ENCODE peak calls at places on chromosome 13, in four cellular contexts. G is PC-9, P is mammary epithelial cell, L is mesendoderm. T is an unnamed sample. For H3K4me1, the result is how much of the 10 kb centered on the place peaks cover.

GRCh38 chr13:87677334-87678234 is 6.4 kb downstream of the SLITRK5 start:
- DNase-seq in G (no peak), L (peak), P (no peak), T (no peak)

GRCh38 chr13:23876265-23876664 is 12.9 kb downstream of the MIPEP start:
- DNase-seq in G (no peak), L (peak), P (no peak), T (no peak)

GRCh38 chr13:35164324-35164932 is 222.4 kb downstream of the NBEA start:
- DNase-seq in P (peak), G (peak), L (peak), T (no peak)

GRCh38 chr13:71306821-71307220 is 560.2 kb downstream of the DACH1 start:
- DNase-seq in P (no peak), L (peak), G (no peak), T (no peak)

GRCh38 chr13:97004096-97004876 is 10.0 kb upstream of the OXGR1 start:
- DNase-seq in G (no peak), P (no peak), L (peak), T (peak)

GRCh38 chr13:19940106-19940505 is 18.4 kb upstream of the ZMYM2 start:
- DNase-seq in G (no peak), P (no peak), L (peak), T (no peak)

GRCh38 chr13:105202384-105202783 is 1333.1 kb downstream of the EFNB2 start:
- DNase-seq in G (no peak), P (no peak), L (peak), T (peak)

GRCh38 chr13:48405865-48406264 is 7.0 kb downstream of the LPAR6 start:
- DNase-seq in G (no peak), L (no peak), P (peak), T (no peak)

GRCh38 chr13:65656740-65657329 is 1573.3 kb downstream of the PCDH9 start:
- DNase-seq in L (no peak), G (no peak), P (no peak), T (no peak)

GRCh38 chr13:27005976-27006518 is 165.6 kb downstream of the USP12 start:
- DNase-seq in P (no peak), G (no peak), L (no peak), T (no peak)

GRCh38 chr13:57030671-57031070 is 110.0 kb upstream of the PRR20A start:
- DNase-seq in L (no peak), P (no peak), G (no peak), T (no peak)

GRCh38 chr13:25738342-25738771 is 313.5 kb downstream of the SHISA2 start:
- DNase-seq in L (peak), G (no peak), P (peak), T (peak)

GRCh38 chr13:51007216-51007615 is 97.6 kb downstream of the RNASEH2B start:
- DNase-seq in L (no peak), P (no peak), G (no peak), T (no peak)

GRCh38 chr13:97873398-97873797 is 80.1 kb upstream of the IPO5 start:
- DNase-seq in G (no peak), L (no peak), P (no peak), T (no peak)

GRCh38 chr13:32225494-32225931 is 89.7 kb downstream of the ZAR1L start:
- DNase-seq in L (peak), P (no peak), G (no peak), T (peak)

GRCh38 chr13:41505209-41505835 is 48.0 kb downstream of the RGCC start:
- DNase-seq in P (peak), G (no peak), L (no peak), T (peak)

GRCh38 chr13:106376411-106377112 is 158.9 kb downstream of the EFNB2 start:
- DNase-seq in L (peak), P (peak), G (peak), T (peak)

GRCh38 chr13:41408061-41408460 is 49.3 kb upstream of the RGCC start:
- DNase-seq in L (no peak), P (peak), G (no peak), T (no peak)

GRCh38 chr13:110250258-110250891 is 56.6 kb downstream of the COL4A1 start:
- DNase-seq in P (peak), G (no peak), L (no peak), T (peak)

GRCh38 chr13:35514801-35515502 is 38.5 kb upstream of the MAB21L1 start:
- DNase-seq in G (no peak), L (peak), P (no peak), T (no peak)

GRCh38 chr13:48050550-48050949 is 13.0 kb downstream of the NUDT15 start:
- DNase-seq in L (no peak), P (no peak), G (no peak), T (no peak)

GRCh38 chr13:58823701-58824100 is 1192.2 kb downstream of the PCDH17 start:
- DNase-seq in L (no peak), G (no peak), P (no peak), T (no peak)

GRCh38 chr13:23923031-23923430 is 25.7 kb upstream of the C1QTNF9B start:
- DNase-seq in P (no peak), L (no peak), G (no peak), T (no peak)

GRCh38 chr13:21747456-21747855 is 76.6 kb downstream of the FGF9 start:
- DNase-seq in G (no peak), P (no peak), L (peak), T (no peak)

GRCh38 chr13:103067751-103068563 is 1.7 kb upstream of the SLC10A2 start:
- DNase-seq in P (peak), G (no peak), L (peak), T (no peak)

GRCh38 chr13:41694902-41695301 is 237.6 kb downstream of the RGCC start:
- DNase-seq in P (peak), G (no peak), L (no peak), T (peak)

GRCh38 chr13:109088101-109088500 is 458.7 kb downstream of the MYO16 start:
- DNase-seq in G (no peak), P (peak), L (no peak), T (no peak)

GRCh38 chr13:76600086-76600485 is 286.1 kb downstream of the KCTD12 start:
- DNase-seq in P (no peak), L (no peak), G (no peak), T (no peak)

GRCh38 chr13:39410089-39410901 is 192.7 kb downstream of the LHFPL6 start:
- DNase-seq in G (no peak), P (peak), L (peak), T (no peak)

GRCh38 chr13:42991892-42992584 is at the start of gene EPSTI1:
- DNase-seq in G (no peak), L (peak), P (peak), T (peak)

GRCh38 chr13:84430015-84430414 is 547.7 kb upstream of the SLITRK1 start:
- DNase-seq in G (no peak), L (no peak), P (peak), T (no peak)

GRCh38 chr13:106534844-106535551 is 464 bp downstream of the EFNB2 start:
- DNase-seq in G (no peak), P (peak), L (peak), T (peak)

GRCh38 chr13:80116107-80116506 is 224.8 kb downstream of the SPRY2 start:
- DNase-seq in P (peak), L (no peak), G (no peak), T (peak)

GRCh38 chr13:108083056-108083455 is 132.3 kb downstream of the LIG4 start:
- DNase-seq in G (no peak), P (peak), L (peak), T (peak)

GRCh38 chr13:28573595-28574373 is 78.9 kb upstream of the FLT1 start:
- DNase-seq in L (no peak), G (no peak), P (no peak), T (no peak)

GRCh38 chr13:20247403-20247802 is 15.3 kb upstream of the GJB6 start:
- DNase-seq in L (no peak), P (no peak), G (no peak), T (no peak)

GRCh38 chr13:23751195-23751594 is 138.0 kb downstream of the MIPEP start:
- DNase-seq in L (no peak), P (peak), G (no peak), T (no peak)

GRCh38 chr13:108070491-108070890 is 144.8 kb downstream of the LIG4 start:
- DNase-seq in G (no peak), L (no peak), P (no peak), T (no peak)

DNA sequence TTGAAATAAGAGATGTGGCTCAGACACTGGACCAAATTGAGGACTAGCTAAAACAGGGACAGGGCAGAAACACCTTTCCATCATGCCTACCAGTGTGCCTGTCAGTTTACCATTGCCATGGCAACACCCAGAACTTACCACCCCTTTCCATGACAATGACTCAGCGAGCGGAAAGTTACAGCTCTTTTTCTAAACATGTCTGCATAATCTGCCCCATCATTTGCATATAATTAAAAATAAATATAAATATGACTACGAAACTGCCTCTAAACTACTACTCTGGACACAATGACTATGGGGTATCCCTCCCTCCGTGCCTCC is 96.0 kb downstream of the UBL3 start:
- DNase-seq in P (no peak), L (peak), G (peak), T (peak)
- H3K4me1 ChIP-seq in P (under half), L (under half), G (under half), T (under half)

GRCh38 chr13:37105251-37105714 is at the start of gene CSNK1A1L:
- DNase-seq in G (no peak), P (no peak), L (no peak), T (no peak)
- H3K27ac ChIP-seq in G (no peak), P (no peak), L (no peak), T (no peak)

GRCh38 chr13:49632156-49632555 is 3.8 kb downstream of the ARL11 start:
- DNase-seq in P (no peak), L (no peak), G (no peak), T (no peak)
- H3K4me1 ChIP-seq in P (under half), L (under half), G (under half), T (under half)

DNA sequence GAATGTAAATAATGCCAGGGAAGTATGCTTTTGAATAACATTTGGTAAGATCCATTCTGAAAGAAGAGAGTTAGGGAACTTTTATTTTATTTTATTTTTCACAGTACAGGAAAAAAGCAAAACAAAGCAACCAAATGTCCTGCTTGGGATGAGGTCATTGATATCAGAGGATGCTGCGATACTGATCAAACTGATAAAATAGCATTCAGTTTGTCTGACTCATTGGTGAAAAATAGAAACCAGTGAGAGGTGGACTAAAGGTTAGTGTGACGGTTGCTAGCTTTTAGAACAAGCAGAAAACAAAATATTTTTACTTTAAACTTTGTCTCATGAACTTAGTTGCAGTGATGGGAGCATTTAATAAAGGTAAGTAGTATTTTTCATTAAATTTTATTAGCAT is 37.2 kb downstream of the ITGBL1 start:
- DNase-seq in G (peak), P (peak), L (no peak), T (no peak)
- H3K27ac ChIP-seq in G (peak), P (peak), L (no peak), T (no peak)

GRCh38 chr13:33262069-33262487 is 23.5 kb downstream of the STARD13 start:
- DNase-seq in G (peak), L (peak), P (peak), T (no peak)

GRCh38 chr13:33259296-33259695 is 26.3 kb downstream of the STARD13 start:
- DNase-seq in P (no peak), G (no peak), L (peak), T (no peak)

GRCh38 chr13:33258437-33259193 is 26.9 kb downstream of the STARD13 start:
- DNase-seq in G (no peak), L (no peak), P (no peak), T (no peak)

GRCh38 chr13:33261426-33262068 is 24.0 kb downstream of the STARD13 start:
- DNase-seq in L (no peak), P (no peak), G (no peak), T (no peak)

DNA sequence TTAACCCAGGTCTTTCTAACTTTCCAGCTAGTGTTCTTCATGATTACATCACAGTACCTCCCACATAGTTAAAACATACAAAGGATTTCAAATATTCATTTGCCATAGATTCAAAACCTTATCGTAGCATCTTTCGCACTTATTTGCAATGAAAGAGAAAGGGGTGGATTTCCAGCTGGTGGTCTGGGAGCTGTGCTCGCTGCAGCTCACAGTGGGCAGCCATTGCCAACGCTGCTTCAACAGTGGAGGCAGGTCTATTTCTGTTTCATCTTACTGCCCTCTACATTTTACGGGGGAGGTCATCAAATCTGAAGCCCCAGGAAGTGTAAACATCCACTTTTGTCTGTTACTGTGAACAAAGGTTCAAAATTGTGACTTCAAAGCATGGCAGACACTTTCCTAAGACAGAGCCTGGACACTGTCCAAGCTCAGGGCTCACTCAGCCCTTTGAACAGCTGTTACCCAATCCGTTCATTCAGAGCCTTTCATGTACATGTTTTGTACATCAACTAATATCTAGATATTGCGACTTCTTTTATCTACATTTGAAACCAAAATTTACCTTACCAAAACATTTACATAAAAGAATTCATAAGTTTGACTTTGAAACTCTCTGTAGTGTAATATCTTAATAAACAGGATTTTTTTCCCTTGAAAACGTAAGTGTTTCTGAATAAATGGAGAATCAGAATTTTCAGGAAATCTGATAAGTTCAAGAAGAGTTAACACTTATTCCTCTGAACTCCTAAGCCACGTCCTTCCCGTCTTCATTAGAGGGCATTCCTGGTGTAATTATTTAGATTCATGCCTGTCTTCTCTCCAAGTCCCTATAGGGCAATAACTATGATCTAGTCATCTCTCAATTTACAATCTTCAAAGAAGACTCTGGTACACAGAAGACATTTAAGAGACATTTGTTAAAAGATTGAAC is 25.1 kb downstream of the STARD13 start:
- DNase-seq in P (no peak), L (no peak), G (no peak), T (no peak)
- H3K4me1 ChIP-seq in P (under half), L (under half), G (under half), T (half or more)

GRCh38 chr13:60754691-60755090 is 357.7 kb downstream of the TDRD3 start:
- DNase-seq in G (no peak), P (no peak), L (no peak), T (no peak)

GRCh38 chr13:60755380-60756163 is 358.6 kb downstream of the TDRD3 start:
- DNase-seq in G (no peak), P (no peak), L (peak), T (no peak)

GRCh38 chr13:60753641-60754040 is 356.6 kb downstream of the TDRD3 start:
- DNase-seq in G (no peak), L (no peak), P (no peak), T (no peak)

GRCh38 chr13:60756306-60756705 is 359.3 kb downstream of the TDRD3 start:
- DNase-seq in G (no peak), L (peak), P (no peak), T (no peak)

DNA sequence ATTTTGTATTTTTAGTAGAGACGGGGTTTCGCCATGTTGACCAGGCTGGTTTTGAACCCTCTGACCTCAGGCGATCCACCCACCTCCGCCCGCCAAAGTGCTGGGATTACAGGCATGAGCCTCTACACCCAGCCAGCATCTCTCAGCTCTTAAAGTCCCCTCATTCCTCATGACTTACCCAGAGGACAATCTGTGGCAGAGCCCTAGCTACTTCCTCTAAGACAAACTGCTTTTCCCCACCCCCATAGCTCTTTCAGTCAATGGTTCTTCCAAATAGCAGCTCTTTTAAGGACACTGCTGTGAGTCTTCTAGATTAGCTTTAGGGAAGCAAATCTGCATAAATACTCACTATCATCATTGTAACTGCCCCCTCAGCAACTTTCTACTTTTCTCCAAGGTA is 357.2 kb downstream of the TDRD3 start:
- DNase-seq in G (no peak), P (no peak), L (peak), T (no peak)
- H3K27ac ChIP-seq in G (no peak), P (no peak), L (peak), T (no peak)

GRCh38 chr13:99078014-99078771 is 100.3 kb upstream of the DOCK9 start:
- DNase-seq in G (no peak), L (no peak), P (no peak), T (no peak)
- H3K4me1 ChIP-seq in G (under half), L (under half), P (under half), T (under half)

DNA sequence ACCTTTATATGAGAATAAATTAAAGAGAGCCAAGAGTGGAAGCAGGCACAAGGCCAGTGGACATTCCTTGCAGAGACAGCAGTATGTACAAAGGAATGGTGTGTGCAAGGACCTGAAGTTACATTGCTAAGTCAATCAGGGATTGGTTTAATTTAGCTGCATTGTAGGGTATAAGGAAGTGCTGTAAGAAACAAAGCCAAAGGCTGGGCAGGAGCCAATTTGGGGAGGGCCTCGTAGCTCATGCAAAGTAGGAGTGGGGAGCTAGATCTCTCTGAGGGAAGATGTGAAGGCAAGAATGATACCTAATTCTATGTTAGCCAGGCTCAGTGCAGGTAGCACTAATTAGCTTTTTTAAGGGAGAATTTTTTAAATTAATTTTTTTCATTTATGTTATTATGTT is 76.7 kb downstream of the SLAIN1 start:
- DNase-seq in L (no peak), G (no peak), P (no peak), T (no peak)
- H3K27ac ChIP-seq in L (no peak), G (no peak), P (no peak), T (no peak)

T was measured in SJSA1.